ENCODE peak calls at places on chromosomes 11 and 22, in five cellular contexts. One of them, this sample, is unnamed.

GRCh38 chr11:69295995-69296889 is 2.3 kb downstream of the MYEOV start:
- DNase-seq in uterus: no peak
- DNase-seq in ovary: no peak
- DNase-seq in tibial artery: peak; percentile 88
- DNase-seq in PC-9: peak; percentile 63
- DNase-seq in this sample: peak; percentile 85

GRCh38 chr11:59614277-59615131 is 1.1 kb downstream of the OSBP start:
- DNase-seq in tibial artery: no peak
- DNase-seq in uterus: no peak
- DNase-seq in ovary: no peak
- DNase-seq in PC-9: no peak
- DNase-seq in this sample: no peak

GRCh38 chr22:31853736-31854500 is 90.4 kb upstream of the YWHAH start:
- DNase-seq in tibial artery: no peak
- DNase-seq in PC-9: no peak
- DNase-seq in uterus: no peak
- DNase-seq in ovary: no peak
- DNase-seq in this sample: no peak

GRCh38 chr11:69213315-69213714 is 57.6 kb downstream of the SMIM38 start:
- DNase-seq in tibial artery: peak; percentile 25
- DNase-seq in uterus: no peak
- DNase-seq in ovary: no peak
- DNase-seq in PC-9: no peak
- DNase-seq in this sample: peak; percentile 28

GRCh38 chr11:84498016-84498415 is 1129.1 kb downstream of the DLG2 start:
- DNase-seq in ovary: no peak
- DNase-seq in PC-9: no peak
- DNase-seq in tibial artery: no peak
- DNase-seq in uterus: no peak
- DNase-seq in this sample: no peak

GRCh38 chr22:44309137-44309536 is 3.6 kb downstream of the SHISAL1 start:
- DNase-seq in uterus: peak; percentile 88
- DNase-seq in tibial artery: peak; percentile 70
- DNase-seq in ovary: no peak
- DNase-seq in PC-9: peak; percentile 64
- DNase-seq in this sample: peak; percentile 72

GRCh38 chr11:66070604-66071325 is 693 bp downstream of the PACS1 start:
- DNase-seq in ovary: peak; percentile 64
- DNase-seq in uterus: no peak
- DNase-seq in PC-9: peak; percentile 37
- DNase-seq in tibial artery: peak; percentile 85
- DNase-seq in this sample: peak; percentile 86

GRCh38 chr11:102810943-102811528 is 13.1 kb upstream of the MMP1 start:
- DNase-seq in tibial artery: no peak
- DNase-seq in ovary: no peak
- DNase-seq in uterus: no peak
- DNase-seq in PC-9: no peak
- DNase-seq in this sample: no peak

GRCh38 chr11:119421351-119421750 is 1.6 kb downstream of the THY1 start:
- DNase-seq in uterus: no peak
- DNase-seq in ovary: no peak
- DNase-seq in PC-9: no peak
- DNase-seq in tibial artery: no peak
- DNase-seq in this sample: no peak

GRCh38 chr11:5280582-5281102 is 10.9 kb upstream of the HBE1 start:
- DNase-seq in PC-9: peak; percentile 71
- DNase-seq in tibial artery: peak; percentile 80
- DNase-seq in uterus: peak; percentile 17
- DNase-seq in ovary: peak; percentile 55
- DNase-seq in this sample: peak; percentile 27

GRCh38 chr11:96341237-96342130 is 1.5 kb downstream of the MAML2 start:
- DNase-seq in ovary: peak; percentile 74
- DNase-seq in tibial artery: peak; percentile 80
- DNase-seq in PC-9: peak; percentile 76
- DNase-seq in uterus: peak; percentile 52
- DNase-seq in this sample: peak; percentile 80

GRCh38 chr11:72789493-72790131 is 4.2 kb downstream of the STARD10 start:
- DNase-seq in ovary: peak; percentile 34
- DNase-seq in tibial artery: peak; percentile 83
- DNase-seq in PC-9: peak; percentile 44
- DNase-seq in uterus: peak; percentile 70
- DNase-seq in this sample: peak; percentile 80

GRCh38 chr22:30221121-30221992 is 25.2 kb downstream of the LIF start:
- DNase-seq in ovary: no peak
- DNase-seq in PC-9: no peak
- DNase-seq in tibial artery: no peak
- DNase-seq in uterus: no peak
- DNase-seq in this sample: no peak

GRCh38 chr22:29011868-29012428 is 49.7 kb downstream of the C22orf31 start:
- DNase-seq in uterus: no peak
- DNase-seq in PC-9: no peak
- DNase-seq in tibial artery: no peak
- DNase-seq in ovary: no peak
- DNase-seq in this sample: no peak

GRCh38 chr22:36160499-36160942 is at the start of gene APOL3:
- DNase-seq in tibial artery: peak; percentile 87
- DNase-seq in ovary: peak; percentile 75
- DNase-seq in PC-9: peak; percentile 17
- DNase-seq in uterus: peak; percentile 88
- DNase-seq in this sample: no peak

GRCh38 chr11:44989831-44990566 is 39.3 kb upstream of the TP53I11 start:
- DNase-seq in ovary: no peak
- DNase-seq in uterus: no peak
- DNase-seq in tibial artery: peak; percentile 82
- DNase-seq in PC-9: no peak
- DNase-seq in this sample: no peak

GRCh38 chr11:121291896-121292502 is 572 bp upstream of the SC5D start:
- DNase-seq in ovary: no peak
- DNase-seq in uterus: no peak
- DNase-seq in tibial artery: no peak
- DNase-seq in PC-9: peak; percentile 5
- DNase-seq in this sample: no peak

GRCh38 chr11:73506038-73506437 is 91.9 kb downstream of the FAM168A start:
- DNase-seq in PC-9: no peak
- DNase-seq in ovary: no peak
- DNase-seq in tibial artery: no peak
- DNase-seq in uterus: no peak
- DNase-seq in this sample: no peak

GRCh38 chr11:94433049-94433448 is 31.8 kb upstream of the GPR83 start:
- DNase-seq in uterus: no peak
- DNase-seq in PC-9: no peak
- DNase-seq in ovary: no peak
- DNase-seq in tibial artery: no peak
- DNase-seq in this sample: no peak

GRCh38 chr11:6224421-6224820 is 10.0 kb downstream of the FHIP1B start:
- DNase-seq in uterus: no peak
- DNase-seq in PC-9: no peak
- DNase-seq in ovary: no peak
- DNase-seq in tibial artery: no peak
- DNase-seq in this sample: no peak

GRCh38 chr11:129144256-129144655 is 47.9 kb downstream of the ARHGAP32 start:
- DNase-seq in PC-9: no peak
- DNase-seq in uterus: no peak
- DNase-seq in ovary: no peak
- DNase-seq in tibial artery: no peak
- DNase-seq in this sample: no peak

GRCh38 chr11:105609832-105610781 is at the start of gene GRIA4:
- DNase-seq in uterus: no peak
- DNase-seq in PC-9: no peak
- DNase-seq in ovary: peak; percentile 28
- DNase-seq in tibial artery: peak; percentile 64
- DNase-seq in this sample: peak; percentile 64

GRCh38 chr22:24952837-24953293 is 349 bp downstream of the KIAA1671 start:
- DNase-seq in uterus: peak; percentile 45
- DNase-seq in PC-9: peak; percentile 60
- DNase-seq in tibial artery: peak; percentile 77
- DNase-seq in ovary: peak; percentile 68
- DNase-seq in this sample: no peak

GRCh38 chr22:39654527-39654926 is 84.0 kb downstream of the CACNA1I start:
- DNase-seq in ovary: no peak
- DNase-seq in uterus: no peak
- DNase-seq in PC-9: no peak
- DNase-seq in tibial artery: no peak
- DNase-seq in this sample: no peak

GRCh38 chr22:39656495-39657490 is 86.2 kb downstream of the CACNA1I start:
- DNase-seq in ovary: no peak
- DNase-seq in PC-9: no peak
- DNase-seq in uterus: no peak
- DNase-seq in tibial artery: no peak
- DNase-seq in this sample: no peak

GRCh38 chr22:39654959-39655579 is 84.5 kb downstream of the CACNA1I start:
- DNase-seq in PC-9: no peak
- DNase-seq in ovary: no peak
- DNase-seq in tibial artery: no peak
- DNase-seq in uterus: no peak
- DNase-seq in this sample: no peak

GRCh38 chr22:39653787-39654077 is 83.2 kb downstream of the CACNA1I start:
- DNase-seq in uterus: no peak
- DNase-seq in tibial artery: no peak
- DNase-seq in PC-9: peak; percentile 25
- DNase-seq in ovary: no peak
- DNase-seq in this sample: no peak

DNA sequence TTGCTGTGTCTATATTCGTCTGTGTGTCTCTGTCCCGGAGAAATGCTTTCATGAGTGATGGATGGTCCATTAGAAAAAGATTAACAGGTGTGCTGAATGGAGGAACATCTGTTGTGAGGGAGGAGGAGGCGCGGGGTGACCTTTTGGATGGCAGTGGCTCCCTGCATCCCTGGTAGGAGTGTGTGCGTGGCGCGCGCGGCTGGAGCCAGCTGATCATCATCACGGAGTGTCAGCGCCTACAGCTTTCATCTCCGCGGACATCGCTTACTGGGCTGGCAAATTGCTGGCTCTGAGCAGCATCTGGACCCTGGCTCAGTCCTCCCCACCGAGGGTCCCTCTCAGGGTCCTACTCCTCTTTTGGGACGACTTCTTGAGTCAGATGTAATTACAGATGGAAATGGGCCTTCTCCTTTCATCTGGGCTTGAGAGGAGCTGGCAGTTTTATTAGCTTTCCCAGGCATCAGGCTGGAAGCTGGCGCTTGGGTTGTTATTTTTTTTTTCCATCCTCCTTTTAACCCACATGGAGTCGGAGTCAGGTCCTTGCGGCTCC is 85.3 kb downstream of the CACNA1I start:
- DNase-seq in ovary: no peak
- DNase-seq in uterus: no peak
- DNase-seq in PC-9: no peak
- DNase-seq in tibial artery: no peak
- DNase-seq in this sample: no peak
- TF ChIP-seq CTCF in ovary: no peak
- TF ChIP-seq CTCF in uterus: no peak
- TF ChIP-seq CTCF in PC-9: no peak
- TF ChIP-seq CTCF in tibial artery: no peak
- TF ChIP-seq CTCF in this sample: no peak

DNA sequence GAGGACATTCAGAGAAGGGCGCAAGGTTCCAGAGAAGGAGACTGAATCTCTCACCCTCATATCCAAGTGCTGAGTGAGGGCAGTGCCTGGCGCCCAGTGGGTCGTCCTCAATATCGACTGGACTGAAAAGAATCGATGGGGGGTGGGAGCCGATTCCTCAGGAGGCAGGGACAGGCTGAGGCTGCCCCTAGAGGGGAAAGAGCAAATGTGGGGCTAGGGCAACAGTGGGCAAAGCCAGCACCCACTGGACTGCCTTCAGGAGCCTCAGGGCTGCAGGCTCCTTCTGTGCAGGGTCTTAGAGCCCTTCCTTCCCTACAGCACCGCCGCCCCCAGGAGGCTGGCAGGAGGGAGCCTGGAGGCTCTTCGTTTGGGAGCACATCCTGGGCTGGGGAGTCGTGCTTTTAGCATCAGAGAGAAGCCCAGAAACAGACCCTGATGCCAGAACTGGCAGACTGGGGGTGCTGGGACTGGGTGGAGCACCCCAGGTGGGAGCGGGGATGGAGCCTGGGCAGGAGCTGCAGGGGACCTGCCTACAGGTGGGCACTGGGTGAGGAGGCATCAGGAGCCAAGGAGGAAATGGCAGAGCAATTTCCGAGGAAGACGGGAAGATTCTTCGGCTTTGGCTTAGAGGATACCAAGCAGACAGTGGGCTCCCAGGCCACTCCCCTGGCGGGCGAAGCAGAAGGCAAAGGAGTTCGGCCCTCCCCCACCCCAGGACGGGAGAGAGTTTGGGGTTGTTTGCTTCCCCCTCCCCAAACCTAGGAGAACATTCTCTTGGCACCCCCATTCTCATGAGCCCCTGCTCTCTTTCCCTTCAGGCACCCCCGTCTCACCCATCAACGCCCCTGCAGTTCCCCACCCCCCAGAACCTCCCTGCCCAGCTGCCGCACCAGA is 1.2 kb downstream of the SYT7 start:
- DNase-seq in ovary: no peak
- DNase-seq in uterus: no peak
- DNase-seq in PC-9: no peak
- DNase-seq in tibial artery: no peak
- DNase-seq in this sample: no peak
- H3K4me3 ChIP-seq in ovary: no peak overlapping the region
- H3K4me3 ChIP-seq in uterus: no peak overlapping the region
- H3K4me3 ChIP-seq in PC-9: peak overlapping the region; percentile 57
- H3K4me3 ChIP-seq in tibial artery: no peak overlapping the region
- H3K4me3 ChIP-seq in this sample: peak overlapping the region; percentile 65

DNA sequence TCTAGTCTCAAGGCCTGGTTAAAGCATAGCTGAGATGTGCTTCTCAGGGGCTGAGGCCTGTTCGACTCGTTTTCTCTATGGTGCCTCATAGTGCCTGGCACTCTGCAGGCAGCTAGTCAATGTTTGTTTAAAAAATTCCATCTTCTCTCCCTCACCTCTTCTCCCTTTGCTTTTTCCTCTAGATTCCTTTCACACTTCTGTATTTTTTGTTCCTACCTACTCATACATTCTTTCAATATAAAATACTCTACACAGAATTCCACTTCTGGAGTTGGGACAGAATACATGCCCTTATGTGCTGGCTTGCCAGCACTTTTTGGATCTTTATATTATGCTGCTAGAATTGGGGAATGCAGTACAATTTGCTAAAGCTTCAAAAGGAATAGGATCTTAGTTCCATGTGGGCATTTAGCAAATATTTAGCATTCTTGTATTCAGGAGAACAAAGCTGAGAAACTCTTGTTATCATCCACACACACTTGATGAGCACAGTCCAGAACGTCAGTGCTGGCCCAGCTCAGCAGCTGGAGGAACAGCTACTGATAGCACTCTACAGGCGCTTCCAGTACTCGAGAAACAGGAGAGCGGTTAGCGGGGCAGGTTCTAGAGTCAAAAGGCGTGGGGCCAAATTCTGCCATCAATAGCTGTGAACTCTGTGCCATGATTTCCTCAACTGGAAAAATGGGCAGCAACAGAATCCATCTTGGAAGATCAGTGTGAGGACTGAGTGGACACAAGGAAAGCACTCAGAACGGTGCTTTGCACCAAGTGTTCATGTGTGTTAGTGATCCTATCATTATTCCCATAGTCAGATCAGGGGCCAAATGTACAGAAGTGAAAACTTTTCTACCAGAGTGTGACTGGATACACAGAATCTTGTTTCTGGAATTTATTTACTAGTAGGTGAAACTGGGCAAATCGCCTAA is 3.4 kb downstream of the JOSD1 start:
- DNase-seq in uterus: no peak
- DNase-seq in ovary: no peak
- DNase-seq in PC-9: peak; percentile 64
- DNase-seq in tibial artery: no peak
- DNase-seq in this sample: no peak
- H3K4me1 ChIP-seq in uterus: peaks cover 22% of the 10 kb centered on the region
- H3K4me1 ChIP-seq in ovary: peaks cover 14% of the 10 kb centered on the region
- H3K4me1 ChIP-seq in PC-9: peaks cover 57% of the 10 kb centered on the region
- H3K4me1 ChIP-seq in tibial artery: peaks cover 43% of the 10 kb centered on the region
- H3K4me1 ChIP-seq in this sample: peaks cover 50% of the 10 kb centered on the region

GRCh38 chr11:57804466-57804865 is 42.9 kb downstream of the CTNND1 start:
- DNase-seq in uterus: no peak
- DNase-seq in ovary: no peak
- DNase-seq in PC-9: no peak
- DNase-seq in tibial artery: no peak
- DNase-seq in this sample: no peak
- TF ChIP-seq CTCF in uterus: no peak
- TF ChIP-seq CTCF in ovary: no peak
- TF ChIP-seq CTCF in PC-9: no peak
- TF ChIP-seq CTCF in tibial artery: no peak
- TF ChIP-seq CTCF in this sample: no peak